ENCODE peak calls at places on chromosomes 2 and 18, in ten cellular contexts. Z, L, I, F, B, K, R, A, Y and S are unnamed samples.

GRCh38 chr2:127681288-127681771 is 6.0 kb upstream of the LIMS2 start:
- DNase-seq in R (no peak), I (no peak), A (no peak), L (no peak), Y (no peak), K (no peak), Z (no peak), B (no peak), F (no peak), S (no peak)

GRCh38 chr2:106990307-106990706 is 104.3 kb upstream of the ST6GAL2 start:
- DNase-seq in Z (no peak), K (no peak), F (peak; percentile 97), I (peak; percentile 66), A (peak; percentile 63), L (no peak), B (peak; percentile 58), Y (no peak), R (no peak), S (no peak)

GRCh38 chr2:235116885-235117492 is 165.2 kb downstream of the SH3BP4 start:
- DNase-seq in F (peak; percentile 56), Z (peak; percentile 8), K (no peak), Y (no peak), I (peak; percentile 78), L (no peak), R (no peak), B (peak; percentile 69), A (no peak), S (peak; percentile 64)

GRCh38 chr2:38387887-38388286 is 10.8 kb upstream of the ATL2 start:
- DNase-seq in Z (no peak), F (no peak), A (no peak), B (no peak), Y (no peak), K (no peak), L (no peak), R (no peak), I (no peak), S (no peak)

GRCh38 chr2:96202152-96202856 is 6.3 kb downstream of the STARD7 start:
- DNase-seq in R (no peak), K (no peak), I (no peak), B (no peak), Y (no peak), Z (no peak), A (no peak), F (no peak), L (no peak), S (no peak)

GRCh38 chr18:10495936-10496335 is 29.9 kb upstream of the NAPG start:
- DNase-seq in Z (no peak), L (no peak), A (no peak), B (no peak), I (no peak), F (no peak), K (no peak), Y (no peak), R (no peak), S (no peak)

GRCh38 chr2:219541611-219542180 is 1.9 kb downstream of the CHPF start:
- DNase-seq in I (peak; percentile 40), R (peak; percentile 79), A (peak; percentile 39), K (peak; percentile 94), Z (peak; percentile 90), L (peak; percentile 80), Y (peak; percentile 62), B (peak; percentile 60), F (peak; percentile 90), S (peak; percentile 93)

GRCh38 chr18:76209597-76209996 is 285.4 kb downstream of the ZNF516 start:
- DNase-seq in R (no peak), B (peak; percentile 45), A (peak; percentile 70), Y (no peak), F (no peak), Z (no peak), L (no peak), I (peak; percentile 59), K (no peak), S (no peak)

GRCh38 chr2:155223781-155224406 is 525.4 kb downstream of the KCNJ3 start:
- DNase-seq in Z (no peak), Y (no peak), F (peak; percentile 34), A (no peak), R (no peak), L (no peak), K (no peak), B (peak; percentile 0), I (peak; percentile 0), S (peak; percentile 15)

GRCh38 chr18:63161728-63162195 is 157.8 kb downstream of the BCL2 start:
- DNase-seq in B (peak; percentile 94), F (peak; percentile 76), L (peak; percentile 65), R (peak; percentile 77), I (peak; percentile 87), A (peak; percentile 67), Y (peak; percentile 66), Z (peak; percentile 70), K (no peak), S (peak; percentile 59)

GRCh38 chr2:158644139-158644538 is 151.0 kb upstream of the DAPL1 start:
- DNase-seq in I (peak; percentile 90), Z (no peak), R (no peak), Y (no peak), L (no peak), K (no peak), A (peak; percentile 12), B (peak; percentile 52), F (peak; percentile 34), S (no peak)

GRCh38 chr2:193810533-193810932 is 1615.8 kb upstream of the TMEFF2 start:
- DNase-seq in A (no peak), F (no peak), B (no peak), Y (no peak), K (no peak), L (no peak), Z (no peak), I (no peak), R (no peak), S (no peak)

GRCh38 chr2:66364495-66364992 is 70.4 kb upstream of the MEIS1 start:
- DNase-seq in B (peak; percentile 86), K (no peak), I (peak; percentile 73), A (peak; percentile 39), Z (no peak), F (peak; percentile 89), R (no peak), Y (no peak), L (no peak), S (peak; percentile 75)

GRCh38 chr2:172283476-172283875 is 143.9 kb upstream of the ITGA6 start:
- DNase-seq in L (no peak), R (no peak), B (peak; percentile 15), K (no peak), A (no peak), Y (no peak), Z (no peak), I (peak; percentile 62), F (no peak), S (no peak)

GRCh38 chr2:18957909-18958308 is 368.5 kb upstream of the NT5C1B start:
- DNase-seq in Z (no peak), F (no peak), K (no peak), L (no peak), B (peak; percentile 81), A (no peak), Y (no peak), R (no peak), I (no peak), S (no peak)

GRCh38 chr2:24258718-24259117 is 83.9 kb downstream of the FAM228A start:
- DNase-seq in Y (no peak), I (no peak), F (no peak), Z (no peak), L (no peak), B (no peak), R (no peak), A (no peak), K (no peak), S (no peak)

GRCh38 chr2:102217032-102217431 is 30.2 kb downstream of the IL1RL2 start:
- DNase-seq in K (no peak), I (no peak), Z (no peak), B (no peak), Y (no peak), L (no peak), F (no peak), R (no peak), A (no peak), S (no peak)

GRCh38 chr2:165938237-165938636 is 15.3 kb downstream of the TTC21B start:
- DNase-seq in Y (no peak), I (no peak), K (no peak), R (no peak), B (no peak), A (no peak), L (no peak), F (no peak), Z (no peak), S (no peak)

GRCh38 chr18:51135361-51135760 is 62.1 kb downstream of the MEX3C start:
- DNase-seq in Y (no peak), A (no peak), K (no peak), R (no peak), F (no peak), I (peak; percentile 84), Z (no peak), B (peak; percentile 19), L (no peak), S (no peak)